ENCODE peak calls at places on chromosome 2, in nine cellular contexts. D is GM23338; M is CD4-positive, alpha-beta T cell; Q is cardiac muscle cell; H is cardiac fibroblast; P is dorsolateral prefrontal cortex; Y is lower leg skin; N is astrocyte of the spinal cord; S is neural crest cell. R is an unnamed sample.
A peak's percentile ranks its signal among the peaks of the same experiment; 100 is the strongest.

GRCh38 chr2:16189019-16189850 is 248.9 kb downstream of the MYCN start:
- DNase-seq in D (no peak), M (no peak), Q (no peak), H (no peak), P (no peak), Y (no peak), N (no peak), S (no peak), R (no peak)

GRCh38 chr2:88451647-88452150 is 794 bp downstream of the FOXI3 start:
- DNase-seq in D (peak; percentile 60), M (no peak), Q (no peak), H (no peak), P (no peak), Y (no peak), N (no peak), S (peak; percentile 20), R (no peak)

GRCh38 chr2:238387376-238387775 is 39.4 kb upstream of the ASB1 start:
- DNase-seq in D (no peak), M (no peak), Q (peak; percentile 78), H (peak; percentile 64), P (no peak), Y (no peak), N (no peak), S (no peak), R (no peak)

GRCh38 chr2:11842324-11842723 is 95.9 kb downstream of the LPIN1 start:
- DNase-seq in D (no peak), M (no peak), Q (no peak), H (peak; percentile 42), P (no peak), Y (peak; percentile 82), N (no peak), S (no peak), R (no peak)

GRCh38 chr2:220276736-220277444 is 649.5 kb downstream of the SLC4A3 start:
- DNase-seq in D (no peak), M (no peak), Q (peak; percentile 76), H (peak; percentile 77), P (no peak), Y (no peak), N (no peak), S (no peak), R (no peak)

GRCh38 chr2:11967946-11968465 is 221.6 kb downstream of the LPIN1 start:
- DNase-seq in D (no peak), M (no peak), Q (peak; percentile 86), H (peak; percentile 82), P (no peak), Y (no peak), N (peak; percentile 36), S (no peak), R (no peak)

GRCh38 chr2:43075906-43076585 is 150.4 kb downstream of the ZFP36L2 start:
- DNase-seq in D (no peak), M (no peak), Q (peak; percentile 82), H (peak; percentile 87), P (no peak), Y (peak; percentile 77), N (peak; percentile 88), S (no peak), R (no peak)

GRCh38 chr2:9085353-9085752 is 81.9 kb upstream of the MBOAT2 start:
- DNase-seq in D (no peak), M (no peak), Q (no peak), H (no peak), P (no peak), Y (no peak), N (no peak), S (no peak), R (no peak)

GRCh38 chr2:222753251-222753824 is 81.9 kb downstream of the MOGAT1 start:
- DNase-seq in D (no peak), M (no peak), Q (peak; percentile 55), H (peak; percentile 52), P (no peak), Y (peak; percentile 58), N (peak; percentile 86), S (no peak), R (no peak)

GRCh38 chr2:188576006-188576405 is 284.3 kb downstream of the GULP1 start:
- DNase-seq in D (no peak), M (no peak), Q (no peak), H (no peak), P (no peak), Y (no peak), N (no peak), S (no peak), R (no peak)

GRCh38 chr2:144477943-144478283 is 42.0 kb downstream of the ZEB2 start:
- DNase-seq in D (peak; percentile 27), M (no peak), Q (no peak), H (no peak), P (no peak), Y (no peak), N (no peak), S (no peak), R (peak; percentile 60)

GRCh38 chr2:219384083-219384713 is 3.5 kb downstream of the DNPEP start:
- DNase-seq in D (peak; percentile 55), M (no peak), Q (no peak), H (no peak), P (no peak), Y (no peak), N (no peak), S (no peak), R (no peak)

GRCh38 chr2:178718283-178718682 is 88.9 kb downstream of the TTN start:
- DNase-seq in D (no peak), M (no peak), Q (no peak), H (no peak), P (no peak), Y (no peak), N (no peak), S (no peak), R (no peak)

GRCh38 chr2:170739048-170739447 is 23.9 kb downstream of the SP5 start:
- DNase-seq in D (no peak), M (no peak), Q (peak; percentile 83), H (peak; percentile 64), P (no peak), Y (no peak), N (peak; percentile 88), S (no peak), R (no peak)

GRCh38 chr2:85248741-85249524 is 78.9 kb downstream of the TGOLN2 start:
- DNase-seq in D (peak; percentile 61), M (no peak), Q (peak; percentile 96), H (peak; percentile 96), P (no peak), Y (no peak), N (peak; percentile 82), S (no peak), R (no peak)

GRCh38 chr2:182767578-182767977 is 51.5 kb downstream of the DNAJC10 start:
- DNase-seq in D (peak; percentile 72), M (no peak), Q (peak; percentile 33), H (peak; percentile 37), P (no peak), Y (no peak), N (peak; percentile 37), S (no peak), R (no peak)

GRCh38 chr2:121045245-121045644 is 239.8 kb downstream of the TFCP2L1 start:
- DNase-seq in D (no peak), M (no peak), Q (no peak), H (no peak), P (no peak), Y (no peak), N (no peak), S (no peak), R (no peak)

GRCh38 chr2:121043827-121044222 is 241.2 kb downstream of the TFCP2L1 start:
- DNase-seq in D (no peak), M (no peak), Q (no peak), H (no peak), P (no peak), Y (no peak), N (no peak), S (no peak), R (no peak)

GRCh38 chr2:121046335-121046734 is 238.7 kb downstream of the TFCP2L1 start:
- DNase-seq in D (no peak), M (no peak), Q (no peak), H (no peak), P (no peak), Y (no peak), N (no peak), S (no peak), R (no peak)

GRCh38 chr2:121043061-121043826 is 241.8 kb downstream of the TFCP2L1 start:
- DNase-seq in D (no peak), M (no peak), Q (no peak), H (no peak), P (no peak), Y (no peak), N (no peak), S (no peak), R (no peak)

GRCh38 chr2:121044412-121044811 is 240.6 kb downstream of the TFCP2L1 start:
- DNase-seq in D (peak; percentile 61), M (no peak), Q (no peak), H (no peak), P (no peak), Y (no peak), N (no peak), S (no peak), R (no peak)
- TF ChIP-seq CTCF in D (peak; percentile 45), M (no peak), Q (peak; percentile 21), H (peak; percentile 26), P (no peak), Y (no peak), N (no peak), S (no peak), R (no peak)

GRCh38 chr2:174902491-174903242 is 102.5 kb downstream of the CHN1 start:
- DNase-seq in D (no peak), M (no peak), Q (peak; percentile 64), H (peak; percentile 71), P (no peak), Y (no peak), N (no peak), S (no peak), R (no peak)

GRCh38 chr2:174903243-174903513 is 102.0 kb downstream of the CHN1 start:
- DNase-seq in D (no peak), M (no peak), Q (no peak), H (no peak), P (no peak), Y (no peak), N (no peak), S (no peak), R (no peak)

GRCh38 chr2:174901075-174901474 is 104.1 kb downstream of the CHN1 start:
- DNase-seq in D (no peak), M (no peak), Q (peak; percentile 45), H (peak; percentile 24), P (no peak), Y (no peak), N (no peak), S (no peak), R (no peak)
- TF ChIP-seq CTCF in D (no peak), M (no peak), Q (no peak), H (no peak), P (no peak), Y (no peak), N (no peak), S (no peak), R (no peak)

DNA sequence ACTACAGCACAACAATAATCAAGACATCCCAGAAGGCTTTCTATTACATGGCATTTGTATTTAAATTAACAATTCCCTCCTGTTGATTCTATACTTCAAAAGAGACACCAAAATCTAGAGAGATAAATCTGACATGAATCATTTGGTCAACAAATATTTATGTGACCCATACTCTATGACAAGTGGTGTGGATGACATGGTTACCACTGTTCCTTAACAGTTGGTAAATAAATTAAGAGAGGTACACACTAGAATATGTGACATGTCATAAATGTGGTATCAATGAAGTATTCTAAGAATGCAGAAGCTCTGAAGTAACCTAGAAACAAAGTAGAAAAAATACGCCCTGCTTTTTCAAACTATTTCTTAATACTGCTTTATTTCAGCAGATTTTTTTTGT is 255.4 kb downstream of the EXOC6B start:
- DNase-seq in D (no peak), M (no peak), Q (peak; percentile 32), H (peak; percentile 40), P (no peak), Y (no peak), N (peak; percentile 15), S (no peak), R (no peak)
- TF ChIP-seq CTCF in D (no peak), M (no peak), Q (no peak), H (no peak), P (no peak), Y (no peak), N (no peak), S (no peak), R (no peak)

GRCh38 chr2:72198532-72199241 is 51.0 kb upstream of the CYP26B1 start:
- DNase-seq in D (no peak), M (no peak), Q (peak; percentile 77), H (peak; percentile 77), P (no peak), Y (no peak), N (peak; percentile 59), S (no peak), R (no peak)
- TF ChIP-seq CTCF in D (no peak), M (no peak), Q (peak; percentile 36), H (peak; percentile 28), P (no peak), Y (no peak), N (peak; percentile 42), S (no peak), R (no peak)